ENCODE peak calls at places on chromosomes 1 and 21, in nine cellular contexts. P is SK-N-SH, N is AG04450, Y is body of pancreas, I is neural progenitor cell, A is transverse colon, F is heart left ventricle, V is PC-3, E is heart right ventricle. M is an unnamed sample.

GRCh38 chr1:77424236-77424635 is 142.4 kb downstream of the AK5 start:
- DNase-seq in N (peak; percentile 11), E (no peak), V (peak; percentile 47), F (no peak), A (no peak), P (no peak), I (no peak), Y (no peak), M (no peak)

GRCh38 chr1:156654700-156655099 is 12.8 kb downstream of the BCAN start:
- DNase-seq in A (no peak), V (no peak), E (no peak), I (no peak), N (no peak), Y (no peak), P (no peak), F (no peak), M (no peak)

GRCh38 chr1:7584157-7584556 is 186.9 kb upstream of the VAMP3 start:
- DNase-seq in N (no peak), Y (no peak), V (no peak), E (no peak), F (peak; percentile 5), P (no peak), I (no peak), A (no peak), M (no peak)

GRCh38 chr1:228778466-228778865 is 43.2 kb downstream of the RHOU start:
- DNase-seq in A (no peak), F (no peak), I (no peak), E (no peak), P (no peak), Y (no peak), N (no peak), V (no peak), M (no peak)

GRCh38 chr1:147598631-147599361 is 57.5 kb downstream of the BCL9 start:
- DNase-seq in A (peak; percentile 49), V (no peak), F (peak; percentile 52), N (no peak), P (peak; percentile 67), Y (no peak), I (peak; percentile 78), E (peak; percentile 54), M (no peak)

GRCh38 chr1:47440052-47440848 is 2.4 kb downstream of the FOXD2 start:
- DNase-seq in A (no peak), I (no peak), E (no peak), Y (no peak), N (no peak), F (no peak), P (peak; percentile 23), V (no peak), M (no peak)

GRCh38 chr21:35843911-35844667 is 216.2 kb downstream of the SETD4 start:
- DNase-seq in A (no peak), F (no peak), P (no peak), N (no peak), V (no peak), I (no peak), E (peak; percentile 23), Y (no peak), M (no peak)

GRCh38 chr1:221778535-221779142 is 36.8 kb upstream of the DUSP10 start:
- DNase-seq in Y (peak; percentile 19), P (no peak), I (no peak), A (peak; percentile 33), E (no peak), F (no peak), N (no peak), V (no peak), M (no peak)

GRCh38 chr1:11826946-11827345 is 20.6 kb downstream of the NPPA start:
- DNase-seq in E (no peak), I (no peak), P (no peak), V (no peak), A (no peak), N (no peak), Y (no peak), F (no peak), M (no peak)

GRCh38 chr1:165222580-165222979 is 133.9 kb downstream of the LMX1A start:
- DNase-seq in A (no peak), P (no peak), Y (no peak), V (no peak), F (no peak), I (no peak), N (no peak), E (no peak), M (no peak)

GRCh38 chr1:24905355-24905978 is 24.6 kb downstream of the RUNX3 start:
- DNase-seq in V (no peak), F (peak; percentile 14), Y (no peak), E (no peak), I (no peak), A (peak; percentile 5), P (no peak), N (no peak), M (no peak)

GRCh38 chr1:158324375-158324774 is 7.0 kb downstream of the CD1B start:
- DNase-seq in A (no peak), P (no peak), N (no peak), Y (no peak), V (no peak), I (no peak), E (no peak), F (no peak), M (no peak)

GRCh38 chr1:156194300-156194652 is 372 bp downstream of the SLC25A44 start:
- DNase-seq in E (peak; percentile 13), V (peak; percentile 12), N (no peak), P (peak; percentile 42), I (no peak), Y (no peak), F (no peak), A (no peak), M (no peak)

GRCh38 chr1:94884101-94884875 is 42.6 kb downstream of the CNN3 start:
- DNase-seq in A (no peak), N (no peak), I (peak; percentile 82), E (no peak), Y (peak; percentile 44), P (peak; percentile 71), F (no peak), V (peak; percentile 57), M (peak; percentile 35)
- H3K27ac ChIP-seq in A (peak overlapping the region; percentile 70), N (peak overlapping the region; percentile 92), I (peak overlapping the region; percentile 85), E (no peak overlapping the region), Y (no peak overlapping the region), P (peak overlapping the region; percentile 96), F (no peak overlapping the region), V (no peak overlapping the region), M (no peak overlapping the region)

DNA sequence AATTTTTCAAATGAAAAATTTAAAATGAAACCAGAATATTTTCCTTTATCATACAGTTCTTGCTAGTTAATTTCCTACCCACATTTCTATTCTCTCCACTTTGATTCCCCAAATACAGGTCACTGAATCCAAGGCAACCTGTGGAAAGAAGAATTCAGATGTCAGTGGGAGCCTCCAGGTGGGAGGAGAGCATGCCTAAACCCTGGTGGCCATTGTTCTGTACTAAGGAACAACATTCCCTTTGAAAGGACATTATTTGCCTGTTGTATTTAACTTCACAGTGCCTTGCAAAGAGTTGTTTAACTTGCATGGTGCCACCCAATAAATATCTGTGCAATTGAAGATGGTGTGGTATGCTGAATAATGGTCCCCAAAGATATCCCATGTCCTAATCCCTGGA is 21.4 kb downstream of the NPHS2 start:
- DNase-seq in A (no peak), I (no peak), E (no peak), N (no peak), P (no peak), F (no peak), V (no peak), Y (no peak), M (no peak)
- H3K9me3 ChIP-seq in A (no peaks in the 10 kb centered on the region), I (no peaks in the 10 kb centered on the region), E (no peaks in the 10 kb centered on the region), N (no peaks in the 10 kb centered on the region), P (no peaks in the 10 kb centered on the region), F (no peaks in the 10 kb centered on the region), V (no peaks in the 10 kb centered on the region), Y (no peaks in the 10 kb centered on the region), M (no peaks in the 10 kb centered on the region)

DNA sequence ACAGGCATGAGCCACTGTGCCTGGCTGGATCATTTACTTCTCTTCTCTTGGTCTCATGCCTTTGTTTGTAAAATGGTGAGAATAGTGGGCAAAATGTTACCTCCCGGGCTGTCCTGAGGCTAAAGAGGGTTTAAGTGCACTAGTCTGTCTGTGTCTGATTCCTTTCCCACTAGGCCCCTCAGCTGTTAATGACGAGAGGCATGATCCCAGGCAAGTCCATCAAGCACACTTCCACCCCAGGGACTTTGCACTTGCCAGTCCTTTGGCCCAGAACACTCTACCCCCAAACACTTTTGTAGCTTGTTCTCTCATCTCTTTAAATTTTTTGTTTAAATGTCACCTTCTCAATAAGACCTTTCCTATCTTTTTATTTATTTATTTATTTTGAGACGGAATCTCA is 13.8 kb upstream of the EPB41 start:
- DNase-seq in A (no peak), P (no peak), N (no peak), I (no peak), V (no peak), F (no peak), E (no peak), Y (no peak), M (no peak)
- H3K27ac ChIP-seq in A (no peak overlapping the region), P (no peak overlapping the region), N (no peak overlapping the region), I (no peak overlapping the region), V (no peak overlapping the region), F (no peak overlapping the region), E (no peak overlapping the region), Y (no peak overlapping the region), M (no peak overlapping the region)

GRCh38 chr1:172105230-172105629 is 263.9 kb downstream of the DNM3 start:
- DNase-seq in E (no peak), N (no peak), P (peak; percentile 13), I (no peak), F (no peak), Y (no peak), A (no peak), V (no peak), M (no peak)
- H3K9me3 ChIP-seq in E (no peaks in the 10 kb centered on the region), N (no peaks in the 10 kb centered on the region), P (no peaks in the 10 kb centered on the region), I (no peaks in the 10 kb centered on the region), F (no peaks in the 10 kb centered on the region), Y (no peaks in the 10 kb centered on the region), A (no peaks in the 10 kb centered on the region), V (no peaks in the 10 kb centered on the region), M (no peaks in the 10 kb centered on the region)

GRCh38 chr1:85467036-85467435 is 2.1 kb upstream of the DDAH1 start:
- DNase-seq in E (no peak), A (no peak), V (no peak), N (no peak), I (no peak), Y (no peak), P (peak; percentile 28), F (no peak), M (no peak)
- H3K27ac ChIP-seq in E (no peak overlapping the region), A (no peak overlapping the region), V (no peak overlapping the region), N (no peak overlapping the region), I (no peak overlapping the region), Y (no peak overlapping the region), P (peak overlapping the region; percentile 45), F (no peak overlapping the region), M (no peak overlapping the region)

GRCh38 chr1:247914941-247915662 is 5.0 kb upstream of the OR2T8 start:
- DNase-seq in N (no peak), I (no peak), F (no peak), A (no peak), Y (no peak), V (peak; percentile 93), P (no peak), E (no peak), M (no peak)

GRCh38 chr1:247908761-247909160 is 11.3 kb upstream of the OR2T8 start:
- DNase-seq in Y (no peak), N (no peak), E (no peak), P (no peak), V (peak; percentile 47), A (no peak), F (no peak), I (no peak), M (no peak)

GRCh38 chr1:247913786-247914185 is 6.3 kb upstream of the OR2T8 start:
- DNase-seq in Y (no peak), V (no peak), P (no peak), I (no peak), A (no peak), E (no peak), N (no peak), F (no peak), M (no peak)
- H3K9me3 ChIP-seq in Y (no peaks in the 10 kb centered on the region), V (no peaks in the 10 kb centered on the region), P (no peaks in the 10 kb centered on the region), I (peaks cover 28% of the 10 kb centered on the region), A (no peaks in the 10 kb centered on the region), E (no peaks in the 10 kb centered on the region), N (peaks cover 15% of the 10 kb centered on the region), F (no peaks in the 10 kb centered on the region), M (no peaks in the 10 kb centered on the region)

GRCh38 chr1:21906173-21907078 is 30.7 kb downstream of the HSPG2 start:
- DNase-seq in V (no peak), F (peak; percentile 73), A (no peak), Y (peak; percentile 66), P (no peak), N (no peak), I (no peak), E (peak; percentile 82), M (no peak)
- H3K27ac ChIP-seq in V (no peak overlapping the region), F (peak overlapping the region; percentile 95), A (peak overlapping the region; percentile 74), Y (no peak overlapping the region), P (no peak overlapping the region), N (no peak overlapping the region), I (no peak overlapping the region), E (peak overlapping the region; percentile 91), M (no peak overlapping the region)

M was measured in iPS DF 6.9.